ENCODE peak calls at places on chromosomes 16 and 17, in nine cellular contexts. Q is CD8-positive, alpha-beta T cell; S is sigmoid colon; P is upper lobe of right lung; N is AG10803; R is cardiac muscle cell; Z is heart right ventricle; V is A549; T is GM12865. U is an unnamed sample.

GRCh38 chr16:4989391-4990006 is 31.4 kb downstream of the SEC14L5 start:
- DNase-seq in Q (no peak), S (no peak), P (peak; percentile 5), N (no peak), R (no peak), Z (no peak), V (no peak), T (no peak), U (no peak)

GRCh38 chr17:1228752-1229353 is 41.4 kb upstream of the BHLHA9 start:
- DNase-seq in Q (no peak), S (no peak), P (no peak), N (no peak), R (no peak), Z (peak; percentile 22), V (no peak), T (peak; percentile 31), U (no peak)

GRCh38 chr17:55513885-55514590 is 2.8 kb upstream of the SMIM36 start:
- DNase-seq in Q (peak; percentile 61), S (peak; percentile 81), P (no peak), N (peak; percentile 60), R (peak; percentile 83), Z (no peak), V (peak; percentile 79), T (peak; percentile 84), U (peak; percentile 75)

GRCh38 chr16:61814716-61815347 is 221.4 kb downstream of the CDH8 start:
- DNase-seq in Q (no peak), S (no peak), P (no peak), N (peak; percentile 42), R (no peak), Z (no peak), V (no peak), T (no peak), U (no peak)

GRCh38 chr17:8142887-8143580 is 9.2 kb downstream of the PER1 start:
- DNase-seq in Q (no peak), S (peak; percentile 66), P (no peak), N (no peak), R (no peak), Z (no peak), V (no peak), T (no peak), U (no peak)

GRCh38 chr17:59601130-59601529 is 18.6 kb upstream of the CLTC start:
- DNase-seq in Q (no peak), S (no peak), P (no peak), N (no peak), R (no peak), Z (no peak), V (no peak), T (peak; percentile 66), U (no peak)

GRCh38 chr16:19969284-19969683 is 84.6 kb upstream of the GPRC5B start:
- DNase-seq in Q (no peak), S (no peak), P (no peak), N (no peak), R (no peak), Z (no peak), V (no peak), T (no peak), U (no peak)

GRCh38 chr17:17819561-17819995 is 17.2 kb downstream of the SREBF1 start:
- DNase-seq in Q (peak; percentile 44), S (peak; percentile 92), P (peak; percentile 86), N (peak; percentile 86), R (no peak), Z (peak; percentile 62), V (peak; percentile 89), T (peak; percentile 91), U (no peak)

GRCh38 chr17:61407211-61407911 is 7.7 kb downstream of the TBX2 start:
- DNase-seq in Q (no peak), S (peak; percentile 54), P (peak; percentile 49), N (no peak), R (peak; percentile 65), Z (no peak), V (no peak), T (no peak), U (no peak)

GRCh38 chr17:82888583-82889495 is 49.0 kb upstream of the ZNF750 start:
- DNase-seq in Q (no peak), S (no peak), P (peak; percentile 94), N (no peak), R (no peak), Z (peak; percentile 79), V (no peak), T (no peak), U (no peak)

GRCh38 chr16:85935957-85936760 is 37.2 kb downstream of the IRF8 start:
- DNase-seq in Q (peak; percentile 61), S (no peak), P (no peak), N (no peak), R (no peak), Z (no peak), V (no peak), T (peak; percentile 91), U (no peak)

GRCh38 chr17:48611681-48612455 is 1.1 kb upstream of the HOXB7 start:
- DNase-seq in Q (no peak), S (no peak), P (no peak), N (no peak), R (no peak), Z (no peak), V (peak; percentile 71), T (no peak), U (no peak)

GRCh38 chr17:48609754-48610281 is 999 bp downstream of the HOXB7 start:
- DNase-seq in Q (no peak), S (no peak), P (no peak), N (no peak), R (no peak), Z (no peak), V (no peak), T (no peak), U (no peak)

GRCh38 chr17:48612456-48612853 is 1.6 kb upstream of the HOXB7 start:
- DNase-seq in Q (no peak), S (no peak), P (no peak), N (no peak), R (no peak), Z (no peak), V (peak; percentile 59), T (no peak), U (no peak)

GRCh38 chr17:48610282-48611211 is at the start of gene HOXB7:
- DNase-seq in Q (no peak), S (peak; percentile 88), P (peak; percentile 80), N (peak; percentile 64), R (peak; percentile 45), Z (peak; percentile 57), V (peak; percentile 75), T (peak; percentile 64), U (peak; percentile 96)

DNA sequence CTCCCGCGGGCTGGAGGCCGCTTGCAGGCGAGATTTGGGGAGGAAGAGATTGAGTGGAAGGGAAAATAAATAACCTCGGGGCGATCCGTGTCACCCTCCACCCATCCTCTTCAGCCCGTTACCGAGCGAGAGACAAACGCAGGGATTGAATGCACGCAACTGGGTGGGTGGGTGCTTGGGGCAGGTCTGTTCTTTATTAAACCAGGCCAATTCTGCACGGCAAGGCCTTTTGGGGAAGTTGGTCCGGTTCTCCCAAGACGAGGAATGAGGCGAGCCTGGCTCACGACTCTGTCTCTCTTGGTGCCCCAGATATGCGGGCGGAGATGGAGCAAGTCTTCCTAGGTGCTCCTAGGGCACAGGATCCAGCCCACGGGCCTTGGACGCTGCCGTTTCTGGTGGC is 396 bp upstream of the HOXB7 start:
- DNase-seq in Q (no peak), S (no peak), P (no peak), N (no peak), R (no peak), Z (no peak), V (peak; percentile 62), T (no peak), U (no peak)
- H3K4me3 ChIP-seq in Q (peak overlapping the region; percentile 90), S (peak overlapping the region; percentile 54), P (peak overlapping the region; percentile 64), N (peak overlapping the region; percentile 67), R (peak overlapping the region; percentile 41), Z (peak overlapping the region; percentile 23), V (peak overlapping the region; percentile 74), T (peak overlapping the region; percentile 93), U (peak overlapping the region; percentile 70)

DNA sequence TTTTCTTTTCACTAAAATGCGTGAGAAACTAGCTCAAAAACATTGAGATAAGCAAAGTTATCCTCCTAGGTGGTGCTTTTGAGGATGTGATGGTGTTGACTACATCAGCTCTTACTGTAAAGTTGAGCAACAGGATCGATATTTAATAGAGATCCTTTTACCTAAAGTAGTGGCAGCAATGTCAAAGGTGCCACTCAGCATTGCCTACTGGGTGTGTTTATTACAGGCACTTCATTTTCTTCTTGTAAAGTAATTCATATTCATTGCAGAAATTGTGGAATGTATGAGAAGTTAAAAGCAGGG is 1.4 kb downstream of the PSMD3 start:
- DNase-seq in Q (no peak), S (no peak), P (no peak), N (no peak), R (no peak), Z (no peak), V (no peak), T (no peak), U (no peak)
- H3K4me3 ChIP-seq in Q (peak overlapping the region; percentile 83), S (no peak overlapping the region), P (peak overlapping the region; percentile 95), N (peak overlapping the region; percentile 96), R (peak overlapping the region; percentile 79), Z (peak overlapping the region; percentile 99), V (peak overlapping the region; percentile 89), T (peak overlapping the region; percentile 84), U (no peak overlapping the region)

GRCh38 chr17:47693667-47694017 is 319 bp upstream of the TBKBP1 start:
- DNase-seq in Q (no peak), S (no peak), P (no peak), N (no peak), R (peak; percentile 89), Z (no peak), V (no peak), T (no peak), U (peak; percentile 89)
- H3K4me3 ChIP-seq in Q (peak overlapping the region; percentile 49), S (peak overlapping the region; percentile 99), P (peak overlapping the region; percentile 70), N (peak overlapping the region; percentile 65), R (peak overlapping the region; percentile 55), Z (peak overlapping the region; percentile 99), V (peak overlapping the region; percentile 97), T (peak overlapping the region; percentile 28), U (peak overlapping the region; percentile 35)

GRCh38 chr16:27237229-27238015 is 31.1 kb downstream of the NSMCE1 start:
- DNase-seq in Q (peak; percentile 57), S (peak; percentile 62), P (peak; percentile 68), N (peak; percentile 38), R (no peak), Z (no peak), V (no peak), T (peak; percentile 76), U (no peak)

GRCh38 chr16:27236635-27237228 is 31.8 kb downstream of the NSMCE1 start:
- DNase-seq in Q (no peak), S (peak; percentile 19), P (no peak), N (no peak), R (no peak), Z (no peak), V (no peak), T (no peak), U (no peak)

GRCh38 chr16:27235055-27235937 is 32.0 kb downstream of the KDM8 start:
- DNase-seq in Q (peak; percentile 78), S (peak; percentile 95), P (peak; percentile 87), N (peak; percentile 91), R (peak; percentile 64), Z (peak; percentile 88), V (peak; percentile 68), T (peak; percentile 83), U (peak; percentile 92)

GRCh38 chr16:27234603-27235002 is 31.3 kb downstream of the KDM8 start:
- DNase-seq in Q (no peak), S (peak; percentile 61), P (peak; percentile 45), N (no peak), R (no peak), Z (no peak), V (no peak), T (no peak), U (no peak)

DNA sequence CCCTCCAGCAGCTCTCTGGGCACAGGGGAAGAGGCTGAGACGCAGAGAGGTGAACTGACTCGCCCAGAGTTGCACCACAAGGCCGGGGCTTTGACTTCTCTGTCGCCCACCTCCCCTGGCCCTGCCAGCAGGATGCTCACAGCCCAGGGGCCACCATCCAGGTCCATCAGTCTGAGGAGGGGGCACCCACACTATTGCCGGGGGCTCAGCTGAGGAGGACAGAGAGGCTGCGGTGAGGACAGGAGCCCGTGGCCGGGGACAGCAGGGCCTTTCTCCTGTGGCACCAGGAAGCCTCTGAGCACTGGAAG is 32.6 kb downstream of the KDM8 start:
- DNase-seq in Q (no peak), S (peak; percentile 68), P (peak; percentile 59), N (no peak), R (no peak), Z (no peak), V (no peak), T (no peak), U (no peak)
- H3K4me3 ChIP-seq in Q (peak overlapping the region; percentile 30), S (no peak overlapping the region), P (no peak overlapping the region), N (no peak overlapping the region), R (no peak overlapping the region), Z (no peak overlapping the region), V (no peak overlapping the region), T (no peak overlapping the region), U (no peak overlapping the region)